ENCODE peak calls at places on chromosomes 3 and 15, in six cellular contexts. M, I, Q, R, Y and T are unnamed samples.

GRCh38 chr3:13028010-13028821 is 45.0 kb downstream of the IQSEC1 start:
- DNase-seq in Y (no peak), M (no peak), R (peak; percentile 40), I (no peak), Q (no peak), T (peak; percentile 29)

GRCh38 chr3:190747566-190747965 is 114.9 kb downstream of the GMNC start:
- DNase-seq in I (no peak), R (no peak), Y (no peak), M (no peak), Q (no peak), T (no peak)

GRCh38 chr15:83358972-83359564 is 74.6 kb upstream of the BNC1 start:
- DNase-seq in Y (no peak), M (no peak), R (no peak), I (no peak), Q (no peak), T (no peak)

GRCh38 chr3:140238646-140239314 is 303.8 kb downstream of the CLSTN2 start:
- DNase-seq in I (no peak), Y (no peak), R (no peak), Q (no peak), M (no peak), T (no peak)

GRCh38 chr15:73594109-73594508 is 39.1 kb downstream of the NPTN start:
- DNase-seq in M (no peak), I (no peak), Y (no peak), Q (no peak), R (no peak), T (no peak)

GRCh38 chr3:179591313-179591712 is 13.1 kb downstream of the MRPL47 start:
- DNase-seq in I (no peak), Y (no peak), Q (no peak), R (no peak), M (no peak), T (no peak)

GRCh38 chr3:156483961-156484787 is 70.7 kb downstream of the SSR3 start:
- DNase-seq in I (no peak), Q (no peak), Y (no peak), M (no peak), R (no peak), T (no peak)

GRCh38 chr3:9349321-9350117 is 13.3 kb upstream of the THUMPD3 start:
- DNase-seq in M (no peak), Q (no peak), I (no peak), R (no peak), Y (no peak), T (no peak)

GRCh38 chr15:83919319-83919830 is 265.5 kb downstream of the ADAMTSL3 start:
- DNase-seq in M (no peak), I (no peak), Q (no peak), Y (no peak), R (no peak), T (no peak)

GRCh38 chr3:59607628-59608027 is 557.8 kb upstream of the CFAP20DC start:
- DNase-seq in Q (peak; percentile 3), M (no peak), R (no peak), Y (peak; percentile 65), I (no peak), T (no peak)

GRCh38 chr3:192229866-192230265 is 497.5 kb downstream of the FGF12 start:
- DNase-seq in R (no peak), M (no peak), Q (no peak), Y (no peak), I (no peak), T (no peak)

GRCh38 chr3:14265246-14265962 is 86.8 kb downstream of the LSM3 start:
- DNase-seq in M (no peak), Y (peak; percentile 6), I (no peak), Q (peak; percentile 92), R (no peak), T (no peak)

GRCh38 chr15:59148160-59148810 is 43.3 kb downstream of the CCNB2 start:
- DNase-seq in M (no peak), Y (no peak), I (no peak), R (no peak), Q (no peak), T (no peak)

GRCh38 chr3:108662141-108662738 is 72.7 kb downstream of the DZIP3 start:
- DNase-seq in Y (peak; percentile 72), M (no peak), Q (peak; percentile 35), R (no peak), I (peak; percentile 9), T (no peak)

GRCh38 chr15:49134683-49135341 is 20.6 kb downstream of the COPS2 start:
- DNase-seq in R (no peak), I (no peak), M (no peak), Y (no peak), Q (no peak), T (no peak)

GRCh38 chr3:136255672-136256406 is 5.7 kb downstream of the PCCB start:
- DNase-seq in M (no peak), Y (no peak), I (no peak), Q (no peak), R (no peak), T (no peak)

GRCh38 chr15:73601449-73602425 is 31.5 kb downstream of the NPTN start:
- DNase-seq in I (no peak), M (no peak), Q (no peak), R (no peak), Y (no peak), T (no peak)

GRCh38 chr3:178203650-178204049 is 332.6 kb upstream of the KCNMB2 start:
- DNase-seq in Q (no peak), Y (no peak), I (no peak), R (no peak), M (no peak), T (no peak)

GRCh38 chr3:117141821-117142220 is 432.2 kb downstream of the TUSC7 start:
- DNase-seq in M (no peak), R (no peak), Y (peak; percentile 69), Q (no peak), I (no peak), T (no peak)

GRCh38 chr3:45168451-45168850 is 22.3 kb upstream of the CDCP1 start:
- DNase-seq in Y (no peak), I (no peak), Q (no peak), R (no peak), M (no peak), T (no peak)

GRCh38 chr3:185207931-185208746 is 45.7 kb downstream of the EHHADH start:
- DNase-seq in M (no peak), Y (no peak), Q (no peak), R (no peak), I (peak; percentile 20), T (no peak)

GRCh38 chr15:67311751-67312150 is 57.2 kb downstream of the IQCH start:
- DNase-seq in R (no peak), I (no peak), Q (no peak), Y (no peak), M (no peak), T (no peak)

GRCh38 chr15:100900136-100900894 is 18.8 kb upstream of the LRRK1 start:
- DNase-seq in R (no peak), Q (no peak), Y (no peak), M (no peak), I (no peak), T (no peak)

GRCh38 chr3:10196389-10197052 is 31.8 kb downstream of the IRAK2 start:
- DNase-seq in R (no peak), I (no peak), M (no peak), Q (no peak), Y (no peak), T (peak; percentile 70)

GRCh38 chr3:186520436-186520835 is 23.7 kb downstream of the CRYGS start:
- DNase-seq in R (no peak), Y (no peak), I (no peak), Q (no peak), M (no peak), T (no peak)

GRCh38 chr3:138786788-138787276 is 47.9 kb downstream of the PIK3CB start:
- DNase-seq in Y (no peak), Q (no peak), I (no peak), R (no peak), M (no peak), T (no peak)

GRCh38 chr3:97942801-97943546 is 29.3 kb downstream of the RIOX2 start:
- DNase-seq in M (no peak), R (no peak), Q (peak; percentile 18), Y (peak; percentile 17), I (no peak), T (no peak)

GRCh38 chr3:52890735-52891134 is 6.6 kb downstream of the STIMATE start:
- DNase-seq in M (no peak), I (no peak), R (no peak), Q (no peak), Y (no peak), T (no peak)

GRCh38 chr3:8563597-8563996 is 62.0 kb downstream of the LMCD1 start:
- DNase-seq in I (no peak), M (no peak), Y (no peak), R (no peak), Q (no peak), T (no peak)

GRCh38 chr15:34753236-34753894 is 1.4 kb downstream of the GJD2 start:
- DNase-seq in R (no peak), M (no peak), Q (no peak), I (no peak), Y (no peak), T (no peak)

GRCh38 chr3:197878427-197878826 is 71.6 kb upstream of the RPL35A start:
- DNase-seq in R (no peak), M (no peak), Y (no peak), Q (no peak), I (no peak), T (no peak)

GRCh38 chr15:85414495-85414894 is 34.1 kb downstream of the AKAP13 start:
- DNase-seq in I (no peak), R (no peak), M (no peak), Y (no peak), Q (no peak), T (no peak)

GRCh38 chr15:59741274-59741906 is 52.3 kb upstream of the BNIP2 start:
- DNase-seq in M (no peak), I (no peak), R (no peak), Y (peak; percentile 87), Q (peak; percentile 60), T (no peak)

GRCh38 chr3:151067158-151067557 is 18.3 kb upstream of the MED12L start:
- DNase-seq in M (no peak), Q (no peak), Y (no peak), R (no peak), I (no peak), T (no peak)

GRCh38 chr15:78714890-78715289 is 73.9 kb upstream of the CHRNB4 start:
- DNase-seq in R (no peak), Q (no peak), M (no peak), I (no peak), Y (no peak), T (no peak)

GRCh38 chr3:19972056-19972455 is 25.2 kb downstream of the RAB5A start:
- DNase-seq in I (no peak), M (no peak), Q (no peak), Y (no peak), R (no peak), T (no peak)

GRCh38 chr3:52827441-52827840 is 3.0 kb downstream of the ITIH4 start:
- DNase-seq in I (no peak), M (no peak), Q (no peak), R (no peak), Y (no peak), T (no peak)

GRCh38 chr3:40397129-40397528 is 10.1 kb downstream of the ENTPD3 start:
- DNase-seq in Q (no peak), I (no peak), R (no peak), M (no peak), Y (no peak), T (no peak)

GRCh38 chr3:16338124-16338523 is 73.1 kb downstream of the OXNAD1 start:
- DNase-seq in M (no peak), Y (no peak), R (no peak), I (no peak), Q (no peak), T (peak; percentile 39)